ENCODE peak calls at places on chromosomes 12 and 14, in four cellular contexts. N is K562, L is HepG2, Q is GM12878. M is an unnamed sample.
A peak's percentile ranks its signal among the peaks of the same experiment; 100 is the strongest.

GRCh38 chr12:109606261-109607028 is 32.9 kb downstream of the MVK start:
- DNase-seq in Q (no peak), N (peak; percentile 50), L (peak; percentile 66), M (no peak)

GRCh38 chr14:22472935-22473854 is 115.8 kb downstream of the DAD1 start:
- DNase-seq in L (peak; percentile 56), Q (no peak), N (peak; percentile 12), M (peak; percentile 43)

GRCh38 chr12:110280784-110281548 is at the start of gene ATP2A2:
- DNase-seq in L (peak; percentile 73), N (peak; percentile 95), Q (peak; percentile 30), M (peak; percentile 92)

GRCh38 chr14:104216457-104216856 is 78.1 kb downstream of the KIF26A start:
- DNase-seq in Q (no peak), N (no peak), L (no peak), M (no peak)

GRCh38 chr12:114895822-114896221 is 211.8 kb upstream of the TBX3 start:
- DNase-seq in Q (no peak), N (no peak), L (no peak), M (no peak)

GRCh38 chr12:34390171-34390841 is 368.0 kb downstream of the ALG10 start:
- DNase-seq in L (no peak), Q (no peak), N (no peak), M (no peak)

GRCh38 chr12:11731455-11731854 is 82.0 kb downstream of the ETV6 start:
- DNase-seq in N (no peak), Q (no peak), L (no peak), M (no peak)

GRCh38 chr12:107372229-107372658 is 278.9 kb upstream of the CRY1 start:
- DNase-seq in Q (no peak), N (no peak), L (no peak), M (no peak)

GRCh38 chr12:54025507-54026393 is 2.5 kb upstream of the HOXC6 start:
- DNase-seq in L (no peak), N (no peak), Q (no peak), M (no peak)

GRCh38 chr12:65300679-65301349 is 22.3 kb downstream of the MSRB3 start:
- DNase-seq in Q (no peak), N (peak; percentile 21), L (peak; percentile 34), M (peak; percentile 52)

GRCh38 chr14:103186894-103187586 is 63.8 kb downstream of the TNFAIP2 start:
- DNase-seq in Q (no peak), N (no peak), L (peak; percentile 79), M (no peak)

GRCh38 chr12:121581681-121582439 is 1.0 kb upstream of the KDM2B start:
- DNase-seq in L (no peak), N (peak; percentile 64), Q (no peak), M (no peak)

GRCh38 chr14:89702151-89702936 is 252.2 kb downstream of the EFCAB11 start:
- DNase-seq in L (no peak), N (no peak), Q (no peak), M (no peak)

GRCh38 chr12:57899010-57899662 is 42.2 kb upstream of the ATP23 start:
- DNase-seq in L (no peak), N (no peak), Q (peak; percentile 79), M (no peak)

GRCh38 chr14:102868956-102869531 is 53.4 kb upstream of the AMN start:
- DNase-seq in N (no peak), Q (no peak), L (no peak), M (no peak)

GRCh38 chr12:5511644-5512584 is 80.0 kb downstream of the NTF3 start:
- DNase-seq in N (peak; percentile 24), L (no peak), Q (no peak), M (peak; percentile 17)

GRCh38 chr12:100741084-100741711 is 53.4 kb upstream of the ANO4 start:
- DNase-seq in L (peak; percentile 10), N (peak; percentile 28), Q (no peak), M (peak; percentile 41)

GRCh38 chr12:53268637-53269562 is 801 bp downstream of the ESPL1 start:
- DNase-seq in Q (no peak), N (no peak), L (no peak), M (no peak)

GRCh38 chr12:124940393-124941169 is 26.1 kb upstream of the UBC start:
- DNase-seq in L (peak; percentile 84), N (peak; percentile 88), Q (peak; percentile 82), M (peak; percentile 67)

GRCh38 chr12:81627336-81628189 is 131.6 kb downstream of the PPFIA2 start:
- DNase-seq in Q (no peak), L (peak; percentile 29), N (peak; percentile 6), M (peak; percentile 22)

GRCh38 chr14:68141531-68142088 is 322.0 kb downstream of the RAD51B start:
- DNase-seq in Q (no peak), N (no peak), L (no peak), M (no peak)

GRCh38 chr14:69711065-69711464 is 55.9 kb upstream of the SRSF5 start:
- DNase-seq in N (no peak), L (no peak), Q (no peak), M (no peak)
- TF ChIP-seq FOXK2 in N (no peak), L (no peak), Q (no peak), M (no peak)

GRCh38 chr12:12859690-12860089 is 31.7 kb upstream of the GPRC5A start:
- DNase-seq in L (no peak), N (no peak), Q (no peak), M (no peak)
- TF ChIP-seq FOXK2 in L (no peak), N (no peak), Q (no peak), M (no peak)

GRCh38 chr14:101333335-101334280 is 227.7 kb upstream of the DIO3 start:
- DNase-seq in Q (no peak), N (no peak), L (no peak), M (no peak)
- TF ChIP-seq FOXK2 in Q (no peak), N (no peak), L (no peak), M (no peak)

GRCh38 chr12:51187370-51187987 is 14.5 kb upstream of the TFCP2 start:
- DNase-seq in Q (no peak), L (no peak), N (peak; percentile 5), M (no peak)
- TF ChIP-seq FOXK2 in Q (no peak), L (no peak), N (no peak), M (no peak)

GRCh38 chr14:30551460-30551859 is 7.5 kb upstream of the G2E3 start:
- DNase-seq in L (peak; percentile 31), Q (no peak), N (no peak), M (no peak)

GRCh38 chr14:30550335-30550734 is 8.6 kb upstream of the G2E3 start:
- DNase-seq in N (no peak), L (no peak), Q (no peak), M (no peak)

GRCh38 chr14:30558362-30558674 is 640 bp upstream of the G2E3 start:
- DNase-seq in N (no peak), Q (no peak), L (no peak), M (no peak)

GRCh38 chr14:30558675-30559555 is at the start of gene G2E3:
- DNase-seq in Q (peak; percentile 48), L (peak; percentile 97), N (peak; percentile 77), M (peak; percentile 88)

DNA sequence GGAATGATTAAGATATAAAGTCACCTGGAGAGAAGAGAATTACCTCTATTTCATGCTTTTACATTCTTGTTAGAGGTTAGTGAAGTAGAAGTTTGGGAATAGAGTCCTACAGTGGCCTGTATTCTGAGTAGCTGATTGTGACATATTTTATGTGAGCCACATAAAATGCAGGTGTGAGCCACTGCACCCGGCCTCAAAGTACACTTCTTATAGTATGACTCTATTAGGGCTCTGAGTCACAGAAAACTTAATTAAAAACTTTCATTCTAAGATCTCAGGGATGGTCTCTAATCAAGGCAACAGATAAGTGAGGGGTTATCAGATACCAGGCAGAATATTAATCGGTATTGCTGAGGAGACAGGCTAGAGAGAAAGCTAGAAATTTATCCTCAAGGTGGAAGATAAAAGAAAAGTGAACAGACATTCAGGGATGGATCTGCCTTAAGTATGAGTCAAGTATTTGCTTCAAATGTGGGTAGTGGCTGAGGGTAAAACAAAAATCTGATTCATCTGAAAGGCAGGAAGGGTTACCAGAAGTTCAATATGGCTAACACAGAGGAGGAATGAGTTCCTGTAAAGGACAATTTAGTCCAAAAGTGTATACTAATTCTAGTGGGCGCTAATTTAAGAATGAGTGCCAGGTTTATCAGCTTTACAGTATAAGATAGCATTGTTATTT is 5.5 kb upstream of the G2E3 start:
- DNase-seq in Q (no peak), N (no peak), L (no peak), M (no peak)
- TF ChIP-seq FOXK2 in Q (no peak), N (no peak), L (no peak), M (no peak)

DNA sequence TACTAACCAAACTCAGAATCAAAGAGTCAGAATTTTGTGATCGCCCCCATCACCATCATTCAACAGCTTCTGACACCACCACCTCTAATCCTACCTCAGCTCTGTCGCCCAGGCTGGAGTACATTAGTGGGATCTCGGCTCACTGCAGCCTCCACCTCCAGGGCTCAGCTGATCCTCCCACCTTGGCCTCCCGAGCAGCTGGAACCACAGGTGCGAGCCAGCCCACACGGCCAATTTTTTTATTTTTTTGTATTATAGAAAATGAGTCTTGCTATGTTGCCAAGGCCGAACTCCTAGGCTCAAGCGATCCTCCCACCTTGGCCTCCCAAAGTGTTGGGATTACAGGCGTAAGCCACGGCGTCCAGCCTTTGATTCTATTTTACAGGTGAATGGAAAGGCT is 212.6 kb downstream of the GXYLT1 start:
- DNase-seq in Q (no peak), N (no peak), L (no peak), M (no peak)
- TF ChIP-seq FOXK2 in Q (no peak), N (no peak), L (no peak), M (no peak)

GRCh38 chr12:56454557-56454956 is at the start of gene MIP:
- DNase-seq in L (no peak), N (no peak), Q (no peak), M (no peak)

GRCh38 chr12:56461235-56462159 is 6.9 kb upstream of the SPRYD4 start:
- DNase-seq in N (no peak), L (peak; percentile 67), Q (no peak), M (no peak)

GRCh38 chr12:56462565-56462964 is 5.8 kb upstream of the SPRYD4 start:
- DNase-seq in N (no peak), L (no peak), Q (no peak), M (no peak)

GRCh38 chr12:56457817-56458216 is 3.4 kb upstream of the MIP start:
- DNase-seq in N (no peak), L (peak; percentile 24), Q (no peak), M (no peak)
- TF ChIP-seq FOXK2 in N (no peak), L (no peak), Q (no peak), M (no peak)

DNA sequence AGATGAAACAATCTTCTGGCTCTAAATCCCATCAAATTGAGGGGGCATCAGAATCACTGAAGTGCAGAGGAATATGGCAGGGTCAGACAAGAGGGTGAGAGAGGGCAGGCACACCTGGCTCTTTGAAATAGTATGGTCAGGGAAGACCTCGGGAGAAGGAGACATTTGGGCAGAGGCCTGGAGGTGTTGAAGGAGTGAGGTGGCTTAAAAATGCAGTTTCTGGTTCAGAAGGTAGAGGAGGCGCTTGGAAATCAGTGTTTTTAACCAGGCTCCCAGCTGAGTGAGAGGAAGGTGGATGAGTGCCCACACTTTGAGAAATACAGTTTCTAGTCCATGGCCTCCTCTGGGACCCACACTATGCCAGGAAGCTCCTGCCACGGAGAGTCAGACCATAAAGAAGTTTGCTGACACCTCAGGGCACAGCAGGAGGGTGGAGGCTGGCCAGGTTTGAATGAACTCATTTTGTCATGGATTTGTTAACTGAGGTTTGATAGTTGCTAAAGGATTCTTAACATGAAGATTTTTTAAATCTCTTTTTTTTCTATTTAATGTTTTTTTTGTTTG is 20.1 kb downstream of the NID2 start:
- DNase-seq in Q (no peak), N (no peak), L (no peak), M (no peak)
- TF ChIP-seq FOXK2 in Q (no peak), N (no peak), L (no peak), M (no peak)

M was measured in HEK293T.